ENCODE peak calls at places on chromosomes 12 and 14, in six cellular contexts. P, D, I, S, M and Q are unnamed samples.

GRCh38 chr12:25935355-25936144 is 22.9 kb upstream of the RASSF8 start:
- DNase-seq in S (no peak), D (no peak), M (no peak), I (no peak), P (no peak), Q (no peak)

GRCh38 chr14:52422650-52423356 is 108.7 kb downstream of the PTGER2 start:
- DNase-seq in P (no peak), M (no peak), S (no peak), I (no peak), D (no peak), Q (peak; percentile 66)

GRCh38 chr14:90295870-90296516 is 35.7 kb downstream of the NRDE2 start:
- DNase-seq in I (no peak), P (no peak), M (no peak), D (no peak), S (no peak), Q (peak; percentile 91)

GRCh38 chr14:98952595-98953325 is 319.2 kb downstream of the BCL11B start:
- DNase-seq in I (peak; percentile 57), D (no peak), M (no peak), P (no peak), S (peak; percentile 44), Q (peak; percentile 89)

GRCh38 chr12:56999456-56999855 is 6.9 kb downstream of the ZBTB39 start:
- DNase-seq in D (no peak), M (no peak), I (no peak), P (no peak), S (no peak), Q (peak; percentile 87)

GRCh38 chr14:41993687-41994086 is 387.0 kb downstream of the LRFN5 start:
- DNase-seq in D (no peak), I (no peak), M (no peak), P (no peak), S (no peak), Q (no peak)

GRCh38 chr14:27015046-27015445 is 417.2 kb upstream of the NOVA1 start:
- DNase-seq in P (no peak), I (no peak), M (no peak), S (no peak), D (no peak), Q (no peak)

GRCh38 chr14:52220924-52221802 is 46.3 kb upstream of the PTGDR start:
- DNase-seq in P (no peak), I (no peak), D (no peak), S (no peak), M (no peak), Q (no peak)

GRCh38 chr12:102171951-102172350 is 25.7 kb downstream of the PMCH start:
- DNase-seq in D (no peak), P (no peak), M (no peak), S (no peak), I (no peak), Q (no peak)

GRCh38 chr14:102510616-102511520 is 1.3 kb upstream of the ANKRD9 start:
- DNase-seq in I (no peak), P (no peak), M (no peak), D (peak; percentile 96), S (no peak), Q (peak; percentile 78)

GRCh38 chr12:6167327-6168280 is 32.6 kb upstream of the CD9 start:
- DNase-seq in M (peak; percentile 70), I (peak; percentile 74), D (no peak), P (no peak), S (peak; percentile 74), Q (peak; percentile 95)

GRCh38 chr12:12872139-12872933 is 19.0 kb upstream of the GPRC5A start:
- DNase-seq in P (no peak), S (no peak), D (peak; percentile 21), M (no peak), I (no peak), Q (peak; percentile 62)

GRCh38 chr14:84228702-84229101 is 1301.2 kb upstream of the FLRT2 start:
- DNase-seq in M (no peak), P (no peak), D (no peak), I (no peak), S (no peak), Q (no peak)

GRCh38 chr12:47071241-47071852 is 8.1 kb upstream of the PCED1B start:
- DNase-seq in M (no peak), P (no peak), D (peak; percentile 60), I (no peak), S (no peak), Q (peak; percentile 11)

GRCh38 chr12:27709932-27710591 is 570 bp upstream of the MRPS35 start:
- DNase-seq in S (peak; percentile 34), P (no peak), I (no peak), M (peak; percentile 9), D (no peak), Q (peak; percentile 79)

GRCh38 chr12:16034136-16034817 is 123.1 kb downstream of the DERA start:
- DNase-seq in D (no peak), M (no peak), P (no peak), I (no peak), S (no peak), Q (no peak)

GRCh38 chr12:53268637-53269562 is 801 bp downstream of the ESPL1 start:
- DNase-seq in S (no peak), I (no peak), P (no peak), M (no peak), D (peak; percentile 73), Q (peak; percentile 87)

GRCh38 chr12:23039834-23040233 is 414.9 kb downstream of the ETNK1 start:
- DNase-seq in D (no peak), M (no peak), P (no peak), I (no peak), S (no peak), Q (no peak)

GRCh38 chr12:88944403-88944802 is 364.1 kb upstream of the KITLG start:
- DNase-seq in M (no peak), I (no peak), S (no peak), P (no peak), D (no peak), Q (no peak)

GRCh38 chr14:68247281-68247680 is 427.7 kb downstream of the RAD51B start:
- DNase-seq in M (no peak), I (no peak), S (no peak), D (no peak), P (no peak), Q (no peak)

GRCh38 chr14:91158091-91158790 is 44.4 kb downstream of the DGLUCY start:
- DNase-seq in S (no peak), I (no peak), P (no peak), M (no peak), D (no peak), Q (no peak)

GRCh38 chr12:92899388-92900001 is 29.6 kb downstream of the EEA1 start:
- DNase-seq in I (peak; percentile 86), D (peak; percentile 10), M (peak; percentile 84), S (peak; percentile 96), P (no peak), Q (peak; percentile 79)